ENCODE peak calls at places on chromosome 1, in nine cellular contexts. I is stomach, K is tibial nerve, P is K562, L is esophagus muscularis mucosa, O is transverse colon, T is sigmoid colon, B is SK-N-SH, Q is H1. G is an unnamed sample. For H3K27me3 and H3K4me1, the result is how much of the 10 kb centered on the place peaks cover.

GRCh38 chr1:62407398-62408009 is 29.3 kb upstream of the USP1 start:
- DNase-seq in I (no peak), K (no peak), P (peak), L (no peak), O (no peak), T (no peak), B (peak), Q (no peak), G (no peak)

GRCh38 chr1:67717876-67718275 is 32.9 kb downstream of the GADD45A start:
- DNase-seq in I (no peak), K (no peak), P (no peak), L (no peak), O (peak), T (no peak), B (no peak), Q (no peak), G (no peak)

GRCh38 chr1:9838946-9839345 is 15.2 kb upstream of the CLSTN1 start:
- DNase-seq in I (no peak), K (no peak), P (no peak), L (no peak), O (no peak), T (peak), B (no peak), Q (no peak), G (peak)

GRCh38 chr1:64155285-64155684 is 48.1 kb upstream of the UBE2U start:
- DNase-seq in I (no peak), K (no peak), P (no peak), L (no peak), O (no peak), T (no peak), B (no peak), Q (no peak), G (no peak)

GRCh38 chr1:25433389-25434186 is 2.9 kb downstream of the MACO1 start:
- DNase-seq in I (no peak), K (no peak), P (no peak), L (no peak), O (no peak), T (no peak), B (no peak), Q (no peak), G (no peak)

GRCh38 chr1:181618559-181618958 is 135.2 kb downstream of the CACNA1E start:
- DNase-seq in I (no peak), K (no peak), P (no peak), L (no peak), O (no peak), T (no peak), B (no peak), Q (no peak), G (no peak)

GRCh38 chr1:30789388-30790255 is 32.0 kb upstream of the LAPTM5 start:
- DNase-seq in I (no peak), K (no peak), P (no peak), L (no peak), O (no peak), T (no peak), B (no peak), Q (no peak), G (no peak)

GRCh38 chr1:169484107-169484506 is 1.6 kb downstream of the SLC19A2 start:
- DNase-seq in I (no peak), K (no peak), P (peak), L (no peak), O (no peak), T (no peak), B (no peak), Q (no peak), G (no peak)

GRCh38 chr1:88701275-88701674 is 17.2 kb downstream of the PKN2 start:
- DNase-seq in I (no peak), K (no peak), P (no peak), L (no peak), O (no peak), T (no peak), B (no peak), Q (no peak), G (no peak)

GRCh38 chr1:221204055-221204833 is 325.0 kb downstream of the HLX start:
- DNase-seq in I (no peak), K (no peak), P (no peak), L (no peak), O (no peak), T (no peak), B (no peak), Q (no peak), G (no peak)

GRCh38 chr1:104906141-104906540 is 1156.4 kb downstream of the AMY1C start:
- DNase-seq in I (no peak), K (no peak), P (no peak), L (no peak), O (no peak), T (no peak), B (no peak), Q (no peak), G (no peak)

GRCh38 chr1:2231667-2232254 is 3.6 kb downstream of the SKI start:
- DNase-seq in I (peak), K (peak), P (peak), L (no peak), O (peak), T (peak), B (peak), Q (no peak), G (peak)

GRCh38 chr1:92929461-92929860 is 31.8 kb downstream of the DIPK1A start:
- DNase-seq in I (no peak), K (no peak), P (no peak), L (no peak), O (no peak), T (no peak), B (no peak), Q (no peak), G (no peak)

GRCh38 chr1:203379831-203380230 is 28.9 kb upstream of the FMOD start:
- DNase-seq in I (no peak), K (no peak), P (no peak), L (peak), O (no peak), T (no peak), B (no peak), Q (no peak), G (no peak)

GRCh38 chr1:16076871-16077250 is 3.4 kb upstream of the FAM131C start:
- DNase-seq in I (no peak), K (no peak), P (no peak), L (no peak), O (no peak), T (no peak), B (peak), Q (no peak), G (no peak)

GRCh38 chr1:66269222-66269621 is 264.7 kb upstream of the SGIP1 start:
- DNase-seq in I (no peak), K (no peak), P (no peak), L (no peak), O (no peak), T (no peak), B (no peak), Q (no peak), G (no peak)

GRCh38 chr1:62395291-62395690 is 41.6 kb upstream of the USP1 start:
- DNase-seq in I (no peak), K (peak), P (no peak), L (no peak), O (no peak), T (no peak), B (no peak), Q (no peak), G (no peak)

GRCh38 chr1:178101654-178102053 is 7.8 kb downstream of the RASAL2 start:
- DNase-seq in I (no peak), K (no peak), P (no peak), L (no peak), O (no peak), T (no peak), B (no peak), Q (no peak), G (no peak)

GRCh38 chr1:171655215-171656116 is 3.0 kb upstream of the MYOC start:
- DNase-seq in I (peak), K (peak), P (peak), L (peak), O (peak), T (peak), B (peak), Q (peak), G (peak)

GRCh38 chr1:145824499-145824842 is 471 bp downstream of the POLR3C start:
- DNase-seq in I (no peak), K (no peak), P (peak), L (no peak), O (no peak), T (no peak), B (peak), Q (no peak), G (no peak)

GRCh38 chr1:200224315-200224714 is 185.5 kb downstream of the ZNF281 start:
- DNase-seq in I (no peak), K (no peak), P (no peak), L (no peak), O (no peak), T (no peak), B (no peak), Q (no peak), G (no peak)

GRCh38 chr1:115655307-115655664 is 13.5 kb downstream of the VANGL1 start:
- DNase-seq in I (no peak), K (no peak), P (peak), L (no peak), O (no peak), T (no peak), B (no peak), Q (no peak), G (no peak)

GRCh38 chr1:86068126-86068805 is 88.3 kb downstream of the COL24A1 start:
- DNase-seq in I (no peak), K (no peak), P (no peak), L (no peak), O (no peak), T (peak), B (no peak), Q (no peak), G (no peak)

GRCh38 chr1:103459385-103459784 is 66.1 kb upstream of the RNPC3 start:
- DNase-seq in I (no peak), K (no peak), P (no peak), L (no peak), O (no peak), T (no peak), B (no peak), Q (no peak), G (no peak)

GRCh38 chr1:1907098-1907736 is 7.8 kb upstream of the CALML6 start:
- DNase-seq in I (peak), K (no peak), P (no peak), L (no peak), O (peak), T (no peak), B (no peak), Q (no peak), G (no peak)

GRCh38 chr1:237672748-237673147 is 218.0 kb downstream of the ZP4 start:
- DNase-seq in I (no peak), K (no peak), P (peak), L (no peak), O (no peak), T (no peak), B (peak), Q (no peak), G (no peak)

GRCh38 chr1:107724648-107725047 is 240.3 kb downstream of the VAV3 start:
- DNase-seq in I (no peak), K (no peak), P (no peak), L (no peak), O (no peak), T (no peak), B (no peak), Q (no peak), G (no peak)

GRCh38 chr1:109274533-109275476 is 8.1 kb downstream of the PSRC1 start:
- DNase-seq in I (peak), K (peak), P (peak), L (no peak), O (peak), T (peak), B (peak), Q (no peak), G (peak)

GRCh38 chr1:198254521-198254920 is 97.7 kb downstream of the NEK7 start:
- DNase-seq in I (no peak), K (no peak), P (no peak), L (no peak), O (no peak), T (no peak), B (no peak), Q (no peak), G (no peak)

GRCh38 chr1:203301331-203301668 is 4.0 kb upstream of the BTG2 start:
- DNase-seq in I (no peak), K (no peak), P (no peak), L (no peak), O (no peak), T (no peak), B (no peak), Q (no peak), G (no peak)

GRCh38 chr1:152252157-152252556 is 28.2 kb upstream of the HRNR start:
- DNase-seq in I (no peak), K (no peak), P (no peak), L (no peak), O (no peak), T (no peak), B (no peak), Q (no peak), G (no peak)

GRCh38 chr1:5856246-5856815 is 135.9 kb downstream of the NPHP4 start:
- DNase-seq in I (no peak), K (no peak), P (peak), L (no peak), O (no peak), T (no peak), B (no peak), Q (no peak), G (no peak)

GRCh38 chr1:14850563-14850962 is 252.1 kb downstream of the KAZN start:
- DNase-seq in I (peak), K (no peak), P (peak), L (no peak), O (no peak), T (no peak), B (no peak), Q (no peak), G (no peak)

GRCh38 chr1:89965203-89965900 is 29.6 kb upstream of the ZNF326 start:
- DNase-seq in I (no peak), K (no peak), P (no peak), L (no peak), O (no peak), T (no peak), B (no peak), Q (no peak), G (no peak)

GRCh38 chr1:166865931-166866330 is 10.1 kb downstream of the TADA1 start:
- DNase-seq in I (no peak), K (no peak), P (no peak), L (peak), O (no peak), T (no peak), B (peak), Q (no peak), G (no peak)

GRCh38 chr1:55870076-55870475 is 654.9 kb upstream of the USP24 start:
- DNase-seq in I (no peak), K (no peak), P (no peak), L (no peak), O (no peak), T (no peak), B (no peak), Q (no peak), G (no peak)

GRCh38 chr1:43565600-43566360 is 35.1 kb downstream of the PTPRF start:
- DNase-seq in I (peak), K (peak), P (peak), L (no peak), O (peak), T (peak), B (peak), Q (no peak), G (no peak)

GRCh38 chr1:25682059-25682601 is 65.5 kb downstream of the MAN1C1 start:
- DNase-seq in I (no peak), K (no peak), P (no peak), L (no peak), O (no peak), T (no peak), B (no peak), Q (no peak), G (no peak)

GRCh38 chr1:119504831-119505230 is 2.2 kb upstream of the HSD3B1 start:
- DNase-seq in I (no peak), K (no peak), P (no peak), L (no peak), O (no peak), T (no peak), B (no peak), Q (no peak), G (no peak)

DNA sequence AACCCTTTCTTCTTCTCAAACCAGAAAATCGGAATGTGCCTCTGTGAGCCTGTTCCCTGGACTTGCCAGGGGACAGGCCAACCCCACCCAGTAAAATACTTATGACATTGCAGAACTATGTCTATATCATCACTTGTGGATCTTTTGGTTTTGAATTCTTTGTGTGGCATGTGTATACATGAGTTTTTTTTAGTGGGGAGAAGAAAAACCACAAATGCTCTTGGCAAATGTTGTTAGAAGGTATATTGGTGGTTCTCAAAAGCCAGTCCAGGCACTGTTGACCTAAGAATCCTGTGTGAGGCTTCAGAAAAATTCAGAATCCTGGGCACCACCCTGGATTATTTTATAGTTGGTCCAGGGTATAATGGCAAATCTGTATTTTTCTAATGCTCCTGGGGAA is 347.4 kb downstream of the SIPA1L2 start:
- DNase-seq in I (no peak), K (no peak), P (no peak), L (no peak), O (no peak), T (no peak), B (no peak), Q (no peak), G (no peak)
- H3K27me3 ChIP-seq in I (under half), K (under half), P (under half), L (under half), O (under half), T (under half), B (under half), Q (under half), G (under half)

GRCh38 chr1:209835782-209836298 is 8.1 kb downstream of the UTP25 start:
- DNase-seq in I (no peak), K (no peak), P (no peak), L (no peak), O (no peak), T (no peak), B (no peak), Q (no peak), G (no peak)
- H3K4me1 ChIP-seq in I (under half), K (under half), P (under half), L (under half), O (under half), T (under half), B (under half), Q (under half), G (under half)

DNA sequence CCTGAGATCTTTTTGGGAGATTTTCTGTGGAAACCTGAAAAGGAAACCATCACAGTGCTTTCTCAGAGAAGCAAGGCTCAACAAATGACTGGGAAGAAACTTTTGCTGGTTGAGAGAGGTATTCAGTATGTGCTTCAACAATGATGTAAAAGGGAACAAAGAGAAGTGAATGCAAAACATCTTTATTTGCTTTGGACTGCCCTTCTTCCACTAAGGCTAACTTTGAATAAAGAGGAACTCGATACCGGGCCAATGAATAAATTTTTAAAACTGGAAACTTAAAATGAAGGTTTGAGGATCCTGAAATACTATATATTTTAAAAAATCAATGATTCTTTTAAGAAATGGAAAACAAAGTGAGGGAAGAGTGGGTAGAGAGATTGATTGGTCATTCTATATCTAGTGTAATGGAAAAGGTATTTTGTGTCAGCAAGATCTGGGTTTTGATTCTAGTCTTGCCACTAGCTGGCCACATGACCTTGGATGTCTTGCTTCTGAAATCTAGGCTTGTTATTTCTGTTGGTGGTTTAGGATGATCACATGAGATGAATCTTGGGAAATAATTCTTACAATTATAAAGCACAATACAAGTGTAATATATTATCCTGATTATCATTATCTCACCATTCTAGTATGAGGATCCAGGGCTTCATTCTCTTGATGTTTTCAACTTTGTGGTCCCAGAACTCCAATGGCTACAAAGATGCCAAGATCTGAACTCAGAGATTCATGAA is 34.6 kb upstream of the APOBEC4 start:
- DNase-seq in I (no peak), K (no peak), P (no peak), L (no peak), O (no peak), T (no peak), B (no peak), Q (no peak), G (no peak)
- TF ChIP-seq EP300 in I (no peak), K (no peak), P (no peak), L (no peak), O (no peak), T (no peak), B (no peak), Q (no peak), G (no peak)

DNA sequence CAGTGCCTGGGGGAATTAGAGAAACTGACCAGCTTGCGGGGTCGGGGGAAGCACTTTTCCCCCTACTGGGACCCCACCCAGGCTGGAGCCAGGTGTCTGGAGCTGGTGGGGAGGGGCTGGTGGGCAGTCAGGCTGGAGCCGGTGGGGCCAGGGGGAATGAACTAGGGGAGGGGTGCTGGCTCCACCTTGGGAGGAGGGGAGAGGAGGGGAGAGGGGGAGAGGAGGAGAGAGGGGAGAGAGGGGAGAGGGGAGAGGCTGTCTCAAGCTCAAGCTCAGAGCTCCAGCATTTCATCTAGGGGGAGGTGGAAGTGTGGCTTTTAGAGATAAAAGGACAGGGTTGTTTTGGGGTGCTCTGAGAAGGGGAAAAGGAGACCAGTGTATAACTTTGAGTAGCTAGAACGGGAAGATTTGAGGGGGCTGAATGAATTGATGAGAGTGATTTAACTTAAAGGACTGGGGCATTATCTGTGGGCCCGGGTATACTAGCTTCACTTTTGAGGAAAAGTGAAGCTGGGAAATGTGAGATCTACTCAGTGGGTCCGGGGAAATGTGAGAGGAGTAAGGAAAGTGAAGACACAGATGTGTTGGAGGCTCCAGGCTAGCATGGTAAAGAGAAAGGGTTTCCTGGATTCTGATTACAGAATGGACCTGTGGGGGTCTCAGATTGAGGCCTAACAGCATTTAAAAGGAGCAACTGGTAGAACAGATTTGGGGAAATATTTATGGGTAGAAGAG is 2.8 kb downstream of the EFNA1 start:
- DNase-seq in I (no peak), K (no peak), P (peak), L (no peak), O (no peak), T (no peak), B (no peak), Q (no peak), G (no peak)
- H3K27me3 ChIP-seq in I (under half), K (under half), P (under half), L (under half), O (under half), T (under half), B (under half), Q (under half), G (under half)

GRCh38 chr1:3899776-3900149 is 309 bp downstream of the C1orf174 start:
- DNase-seq in I (no peak), K (no peak), P (no peak), L (no peak), O (no peak), T (no peak), B (peak), Q (no peak), G (no peak)
- H3K4me1 ChIP-seq in I (under half), K (under half), P (under half), L (under half), O (under half), T (under half), B (under half), Q (under half), G (under half)

G was measured in suprapubic skin.